ENCODE peak calls at places on chromosomes 3 and 15, in four cellular contexts. C is stimulated activated CD4-positive, alpha-beta T cell treated with anti-CD3 and anti-CD28 coated beads, Interleukin-4, amount 100 ng/mL, for 48 hours; P is PC-3; H is activated CD4-positive, alpha-beta T cell treated with anti-CD3 and anti-CD28 coated beads for 4 hours. V is an unnamed sample.

GRCh38 chr15:59247364-59247763 is 40.7 kb downstream of the LDHAL6B start:
- DNase-seq in C (peak; percentile 14), P (peak; percentile 72), H (peak; percentile 47), V (no peak)

GRCh38 chr3:123610331-123610730 is 25.5 kb upstream of the HACD2 start:
- DNase-seq in H (no peak), P (no peak), C (no peak), V (no peak)

GRCh38 chr3:72996121-72996472 is 514 bp upstream of the PPP4R2 start:
- DNase-seq in P (no peak), C (no peak), H (no peak), V (peak; percentile 87)

GRCh38 chr15:48087844-48088243 is 32.9 kb upstream of the SLC24A5 start:
- DNase-seq in C (no peak), H (no peak), P (no peak), V (no peak)

GRCh38 chr15:78223396-78224023 is 10.9 kb downstream of the ACSBG1 start:
- DNase-seq in H (no peak), P (no peak), C (no peak), V (peak; percentile 12)

GRCh38 chr15:68590721-68591389 is 12.1 kb downstream of the CORO2B start:
- DNase-seq in C (no peak), P (no peak), H (no peak), V (peak; percentile 33)

GRCh38 chr3:129837057-129837631 is 56.4 kb downstream of the TMCC1 start:
- DNase-seq in C (no peak), P (no peak), H (no peak), V (no peak)

GRCh38 chr3:9342696-9343095 is 20.2 kb upstream of the THUMPD3 start:
- DNase-seq in P (peak; percentile 23), C (no peak), H (no peak), V (no peak)